ENCODE peak calls at places on chromosomes 1 and 21, in ten cellular contexts. One of them, this sample, is unnamed.

GRCh38 chr21:41009398-41010177 is 158.4 kb upstream of the BACE2 start:
- DNase-seq in colonic mucosa: no peak
- DNase-seq in GOT3: no peak
- DNase-seq in WTC11: no peak
- DNase-seq in stimulated activated CD4-positive, alpha-beta T cell treated with anti-CD3 and anti-CD28 coated beads, Interleukin-4, amount 100 ng/mL, for 24 hours: no peak
- DNase-seq in C1 segment of cervical spinal cord: no peak
- DNase-seq in activated T-helper 1 cell treated with anti-CD3 and anti-CD28 coated beads, Interleukin-12 subunit alpha, Interleukin-12 subunit beta, Interleukin-2, Interleukin-4 antibody, amounts not matched to agents 30 ng/mL and 10 ng/mL and 1 ng/mL, durations not matched to agents 14 hours and 24 hours and 36 hours: no peak
- DNase-seq in Right ventricle myocardium superior: no peak
- DNase-seq in CD8-positive, alpha-beta T cell: no peak
- DNase-seq in HTR-8/SVneo: no peak
- DNase-seq in this sample: no peak

GRCh38 chr1:31944205-31945089 is 6.3 kb upstream of the PTP4A2 start:
- DNase-seq in colonic mucosa: peak; percentile 95
- DNase-seq in GOT3: no peak
- DNase-seq in WTC11: peak; percentile 96
- DNase-seq in stimulated activated CD4-positive, alpha-beta T cell treated with anti-CD3 and anti-CD28 coated beads, Interleukin-4, amount 100 ng/mL, for 24 hours: peak; percentile 73
- DNase-seq in C1 segment of cervical spinal cord: peak; percentile 75
- DNase-seq in activated T-helper 1 cell treated with anti-CD3 and anti-CD28 coated beads, Interleukin-12 subunit alpha, Interleukin-12 subunit beta, Interleukin-2, Interleukin-4 antibody, amounts not matched to agents 30 ng/mL and 10 ng/mL and 1 ng/mL, durations not matched to agents 14 hours and 24 hours and 36 hours: peak; percentile 88
- DNase-seq in Right ventricle myocardium superior: peak; percentile 95
- DNase-seq in CD8-positive, alpha-beta T cell: peak; percentile 76
- DNase-seq in HTR-8/SVneo: peak; percentile 76
- DNase-seq in this sample: peak; percentile 60

GRCh38 chr1:60924165-60924564 is 158.2 kb upstream of the NFIA start:
- DNase-seq in colonic mucosa: no peak
- DNase-seq in GOT3: no peak
- DNase-seq in WTC11: no peak
- DNase-seq in stimulated activated CD4-positive, alpha-beta T cell treated with anti-CD3 and anti-CD28 coated beads, Interleukin-4, amount 100 ng/mL, for 24 hours: no peak
- DNase-seq in C1 segment of cervical spinal cord: no peak
- DNase-seq in activated T-helper 1 cell treated with anti-CD3 and anti-CD28 coated beads, Interleukin-12 subunit alpha, Interleukin-12 subunit beta, Interleukin-2, Interleukin-4 antibody, amounts not matched to agents 30 ng/mL and 10 ng/mL and 1 ng/mL, durations not matched to agents 14 hours and 24 hours and 36 hours: no peak
- DNase-seq in Right ventricle myocardium superior: no peak
- DNase-seq in CD8-positive, alpha-beta T cell: no peak
- DNase-seq in HTR-8/SVneo: no peak
- DNase-seq in this sample: no peak

GRCh38 chr21:34812510-34813265 is 143.9 kb downstream of the CLIC6 start:
- DNase-seq in colonic mucosa: no peak
- DNase-seq in GOT3: no peak
- DNase-seq in WTC11: no peak
- DNase-seq in stimulated activated CD4-positive, alpha-beta T cell treated with anti-CD3 and anti-CD28 coated beads, Interleukin-4, amount 100 ng/mL, for 24 hours: no peak
- DNase-seq in C1 segment of cervical spinal cord: no peak
- DNase-seq in activated T-helper 1 cell treated with anti-CD3 and anti-CD28 coated beads, Interleukin-12 subunit alpha, Interleukin-12 subunit beta, Interleukin-2, Interleukin-4 antibody, amounts not matched to agents 30 ng/mL and 10 ng/mL and 1 ng/mL, durations not matched to agents 14 hours and 24 hours and 36 hours: no peak
- DNase-seq in Right ventricle myocardium superior: no peak
- DNase-seq in CD8-positive, alpha-beta T cell: no peak
- DNase-seq in HTR-8/SVneo: peak; percentile 56
- DNase-seq in this sample: no peak

GRCh38 chr21:41337515-41337914 is 20.9 kb downstream of the FAM3B start:
- DNase-seq in colonic mucosa: no peak
- DNase-seq in GOT3: no peak
- DNase-seq in WTC11: no peak
- DNase-seq in stimulated activated CD4-positive, alpha-beta T cell treated with anti-CD3 and anti-CD28 coated beads, Interleukin-4, amount 100 ng/mL, for 24 hours: no peak
- DNase-seq in C1 segment of cervical spinal cord: no peak
- DNase-seq in activated T-helper 1 cell treated with anti-CD3 and anti-CD28 coated beads, Interleukin-12 subunit alpha, Interleukin-12 subunit beta, Interleukin-2, Interleukin-4 antibody, amounts not matched to agents 30 ng/mL and 10 ng/mL and 1 ng/mL, durations not matched to agents 14 hours and 24 hours and 36 hours: no peak
- DNase-seq in Right ventricle myocardium superior: no peak
- DNase-seq in CD8-positive, alpha-beta T cell: no peak
- DNase-seq in HTR-8/SVneo: no peak
- DNase-seq in this sample: no peak

GRCh38 chr1:27416387-27417111 is 24.1 kb downstream of the GPR3 start:
- DNase-seq in colonic mucosa: peak; percentile 56
- DNase-seq in GOT3: no peak
- DNase-seq in WTC11: no peak
- DNase-seq in stimulated activated CD4-positive, alpha-beta T cell treated with anti-CD3 and anti-CD28 coated beads, Interleukin-4, amount 100 ng/mL, for 24 hours: peak; percentile 75
- DNase-seq in C1 segment of cervical spinal cord: no peak
- DNase-seq in activated T-helper 1 cell treated with anti-CD3 and anti-CD28 coated beads, Interleukin-12 subunit alpha, Interleukin-12 subunit beta, Interleukin-2, Interleukin-4 antibody, amounts not matched to agents 30 ng/mL and 10 ng/mL and 1 ng/mL, durations not matched to agents 14 hours and 24 hours and 36 hours: peak; percentile 44
- DNase-seq in Right ventricle myocardium superior: no peak
- DNase-seq in CD8-positive, alpha-beta T cell: peak; percentile 30
- DNase-seq in HTR-8/SVneo: no peak
- DNase-seq in this sample: no peak

GRCh38 chr1:160365325-160365724 is 1.5 kb upstream of the NHLH1 start:
- DNase-seq in colonic mucosa: no peak
- DNase-seq in GOT3: no peak
- DNase-seq in WTC11: no peak
- DNase-seq in stimulated activated CD4-positive, alpha-beta T cell treated with anti-CD3 and anti-CD28 coated beads, Interleukin-4, amount 100 ng/mL, for 24 hours: no peak
- DNase-seq in C1 segment of cervical spinal cord: no peak
- DNase-seq in activated T-helper 1 cell treated with anti-CD3 and anti-CD28 coated beads, Interleukin-12 subunit alpha, Interleukin-12 subunit beta, Interleukin-2, Interleukin-4 antibody, amounts not matched to agents 30 ng/mL and 10 ng/mL and 1 ng/mL, durations not matched to agents 14 hours and 24 hours and 36 hours: no peak
- DNase-seq in Right ventricle myocardium superior: no peak
- DNase-seq in CD8-positive, alpha-beta T cell: no peak
- DNase-seq in HTR-8/SVneo: no peak
- DNase-seq in this sample: no peak

GRCh38 chr21:41891132-41891531 is 12.0 kb upstream of the PRDM15 start:
- DNase-seq in colonic mucosa: no peak
- DNase-seq in GOT3: no peak
- DNase-seq in WTC11: no peak
- DNase-seq in stimulated activated CD4-positive, alpha-beta T cell treated with anti-CD3 and anti-CD28 coated beads, Interleukin-4, amount 100 ng/mL, for 24 hours: no peak
- DNase-seq in C1 segment of cervical spinal cord: no peak
- DNase-seq in activated T-helper 1 cell treated with anti-CD3 and anti-CD28 coated beads, Interleukin-12 subunit alpha, Interleukin-12 subunit beta, Interleukin-2, Interleukin-4 antibody, amounts not matched to agents 30 ng/mL and 10 ng/mL and 1 ng/mL, durations not matched to agents 14 hours and 24 hours and 36 hours: no peak
- DNase-seq in Right ventricle myocardium superior: no peak
- DNase-seq in CD8-positive, alpha-beta T cell: no peak
- DNase-seq in HTR-8/SVneo: no peak
- DNase-seq in this sample: no peak

GRCh38 chr1:94385354-94385947 is 32.7 kb upstream of the ABCD3 start:
- DNase-seq in colonic mucosa: peak; percentile 37
- DNase-seq in GOT3: no peak
- DNase-seq in WTC11: no peak
- DNase-seq in stimulated activated CD4-positive, alpha-beta T cell treated with anti-CD3 and anti-CD28 coated beads, Interleukin-4, amount 100 ng/mL, for 24 hours: peak; percentile 12
- DNase-seq in C1 segment of cervical spinal cord: no peak
- DNase-seq in activated T-helper 1 cell treated with anti-CD3 and anti-CD28 coated beads, Interleukin-12 subunit alpha, Interleukin-12 subunit beta, Interleukin-2, Interleukin-4 antibody, amounts not matched to agents 30 ng/mL and 10 ng/mL and 1 ng/mL, durations not matched to agents 14 hours and 24 hours and 36 hours: no peak
- DNase-seq in Right ventricle myocardium superior: no peak
- DNase-seq in CD8-positive, alpha-beta T cell: no peak
- DNase-seq in HTR-8/SVneo: no peak
- DNase-seq in this sample: no peak

GRCh38 chr1:12111741-12112140 is 48.6 kb downstream of the TNFRSF8 start:
- DNase-seq in colonic mucosa: no peak
- DNase-seq in GOT3: no peak
- DNase-seq in WTC11: no peak
- DNase-seq in stimulated activated CD4-positive, alpha-beta T cell treated with anti-CD3 and anti-CD28 coated beads, Interleukin-4, amount 100 ng/mL, for 24 hours: no peak
- DNase-seq in C1 segment of cervical spinal cord: no peak
- DNase-seq in activated T-helper 1 cell treated with anti-CD3 and anti-CD28 coated beads, Interleukin-12 subunit alpha, Interleukin-12 subunit beta, Interleukin-2, Interleukin-4 antibody, amounts not matched to agents 30 ng/mL and 10 ng/mL and 1 ng/mL, durations not matched to agents 14 hours and 24 hours and 36 hours: no peak
- DNase-seq in Right ventricle myocardium superior: no peak
- DNase-seq in CD8-positive, alpha-beta T cell: no peak
- DNase-seq in HTR-8/SVneo: no peak
- DNase-seq in this sample: no peak

GRCh38 chr21:39220150-39220549 is 36.9 kb upstream of the PSMG1 start:
- DNase-seq in colonic mucosa: no peak
- DNase-seq in GOT3: no peak
- DNase-seq in WTC11: no peak
- DNase-seq in stimulated activated CD4-positive, alpha-beta T cell treated with anti-CD3 and anti-CD28 coated beads, Interleukin-4, amount 100 ng/mL, for 24 hours: no peak
- DNase-seq in C1 segment of cervical spinal cord: no peak
- DNase-seq in activated T-helper 1 cell treated with anti-CD3 and anti-CD28 coated beads, Interleukin-12 subunit alpha, Interleukin-12 subunit beta, Interleukin-2, Interleukin-4 antibody, amounts not matched to agents 30 ng/mL and 10 ng/mL and 1 ng/mL, durations not matched to agents 14 hours and 24 hours and 36 hours: no peak
- DNase-seq in Right ventricle myocardium superior: no peak
- DNase-seq in CD8-positive, alpha-beta T cell: no peak
- DNase-seq in HTR-8/SVneo: no peak
- DNase-seq in this sample: no peak

GRCh38 chr1:167544447-167544846 is 9.1 kb downstream of the CREG1 start:
- DNase-seq in colonic mucosa: no peak
- DNase-seq in GOT3: no peak
- DNase-seq in WTC11: no peak
- DNase-seq in stimulated activated CD4-positive, alpha-beta T cell treated with anti-CD3 and anti-CD28 coated beads, Interleukin-4, amount 100 ng/mL, for 24 hours: no peak
- DNase-seq in C1 segment of cervical spinal cord: no peak
- DNase-seq in activated T-helper 1 cell treated with anti-CD3 and anti-CD28 coated beads, Interleukin-12 subunit alpha, Interleukin-12 subunit beta, Interleukin-2, Interleukin-4 antibody, amounts not matched to agents 30 ng/mL and 10 ng/mL and 1 ng/mL, durations not matched to agents 14 hours and 24 hours and 36 hours: peak; percentile 12
- DNase-seq in Right ventricle myocardium superior: no peak
- DNase-seq in CD8-positive, alpha-beta T cell: no peak
- DNase-seq in HTR-8/SVneo: no peak
- DNase-seq in this sample: no peak

GRCh38 chr1:48680411-48681035 is 96.2 kb downstream of the BEND5 start:
- DNase-seq in colonic mucosa: no peak
- DNase-seq in GOT3: no peak
- DNase-seq in WTC11: peak; percentile 17
- DNase-seq in stimulated activated CD4-positive, alpha-beta T cell treated with anti-CD3 and anti-CD28 coated beads, Interleukin-4, amount 100 ng/mL, for 24 hours: no peak
- DNase-seq in C1 segment of cervical spinal cord: no peak
- DNase-seq in activated T-helper 1 cell treated with anti-CD3 and anti-CD28 coated beads, Interleukin-12 subunit alpha, Interleukin-12 subunit beta, Interleukin-2, Interleukin-4 antibody, amounts not matched to agents 30 ng/mL and 10 ng/mL and 1 ng/mL, durations not matched to agents 14 hours and 24 hours and 36 hours: no peak
- DNase-seq in Right ventricle myocardium superior: no peak
- DNase-seq in CD8-positive, alpha-beta T cell: no peak
- DNase-seq in HTR-8/SVneo: no peak
- DNase-seq in this sample: no peak

GRCh38 chr1:3433596-3434320 is 20.7 kb upstream of the ARHGEF16 start:
- DNase-seq in colonic mucosa: no peak
- DNase-seq in GOT3: no peak
- DNase-seq in WTC11: no peak
- DNase-seq in stimulated activated CD4-positive, alpha-beta T cell treated with anti-CD3 and anti-CD28 coated beads, Interleukin-4, amount 100 ng/mL, for 24 hours: no peak
- DNase-seq in C1 segment of cervical spinal cord: no peak
- DNase-seq in activated T-helper 1 cell treated with anti-CD3 and anti-CD28 coated beads, Interleukin-12 subunit alpha, Interleukin-12 subunit beta, Interleukin-2, Interleukin-4 antibody, amounts not matched to agents 30 ng/mL and 10 ng/mL and 1 ng/mL, durations not matched to agents 14 hours and 24 hours and 36 hours: no peak
- DNase-seq in Right ventricle myocardium superior: peak; percentile 22
- DNase-seq in CD8-positive, alpha-beta T cell: no peak
- DNase-seq in HTR-8/SVneo: no peak
- DNase-seq in this sample: no peak

GRCh38 chr1:78003070-78003751 is 1.5 kb upstream of the DNAJB4 start:
- DNase-seq in colonic mucosa: no peak
- DNase-seq in GOT3: no peak
- DNase-seq in WTC11: no peak
- DNase-seq in stimulated activated CD4-positive, alpha-beta T cell treated with anti-CD3 and anti-CD28 coated beads, Interleukin-4, amount 100 ng/mL, for 24 hours: no peak
- DNase-seq in C1 segment of cervical spinal cord: no peak
- DNase-seq in activated T-helper 1 cell treated with anti-CD3 and anti-CD28 coated beads, Interleukin-12 subunit alpha, Interleukin-12 subunit beta, Interleukin-2, Interleukin-4 antibody, amounts not matched to agents 30 ng/mL and 10 ng/mL and 1 ng/mL, durations not matched to agents 14 hours and 24 hours and 36 hours: no peak
- DNase-seq in Right ventricle myocardium superior: no peak
- DNase-seq in CD8-positive, alpha-beta T cell: no peak
- DNase-seq in HTR-8/SVneo: no peak
- DNase-seq in this sample: no peak